ENCODE peak calls at places on chromosomes 13 and 19, in eight cellular contexts. G, R, U, H, Y, Z, T and O are unnamed samples.
A peak's percentile ranks its signal among the peaks of the same experiment; 100 is the strongest.

GRCh38 chr13:39023316-39023715 is 14.6 kb downstream of the PROSER1 start:
- DNase-seq in G (no peak), R (no peak), U (no peak), H (no peak), Y (peak; percentile 62), Z (no peak), T (no peak), O (no peak)

GRCh38 chr19:41218615-41219507 is at the start of gene AXL:
- DNase-seq in G (peak; percentile 79), R (peak; percentile 93), U (no peak), H (no peak), Y (peak; percentile 96), Z (peak; percentile 59), T (peak; percentile 45), O (peak; percentile 87)

GRCh38 chr13:110485604-110486003 is 75.9 kb downstream of the RAB20 start:
- DNase-seq in G (no peak), R (no peak), U (no peak), H (no peak), Y (no peak), Z (no peak), T (no peak), O (no peak)

GRCh38 chr13:94956407-94957110 is 244.2 kb upstream of the SOX21 start:
- DNase-seq in G (peak; percentile 16), R (no peak), U (no peak), H (no peak), Y (no peak), Z (no peak), T (no peak), O (no peak)

GRCh38 chr19:18173572-18174294 is at the start of gene IFI30:
- DNase-seq in G (peak; percentile 27), R (peak; percentile 85), U (peak; percentile 52), H (peak; percentile 84), Y (peak; percentile 57), Z (peak; percentile 85), T (no peak), O (peak; percentile 85)

GRCh38 chr13:77118134-77118533 is 91.2 kb upstream of the FBXL3 start:
- DNase-seq in G (no peak), R (no peak), U (no peak), H (no peak), Y (no peak), Z (no peak), T (no peak), O (no peak)

GRCh38 chr13:90806905-90807304 is 540.6 kb upstream of the MIR17HG start:
- DNase-seq in G (no peak), R (no peak), U (no peak), H (no peak), Y (no peak), Z (no peak), T (no peak), O (no peak)

GRCh38 chr13:43516401-43516826 is 270.4 kb downstream of the ENOX1 start:
- DNase-seq in G (no peak), R (no peak), U (no peak), H (no peak), Y (peak; percentile 74), Z (no peak), T (no peak), O (no peak)

GRCh38 chr13:60788156-60788829 is 391.3 kb downstream of the TDRD3 start:
- DNase-seq in G (no peak), R (peak; percentile 73), U (no peak), H (no peak), Y (no peak), Z (no peak), T (no peak), O (peak; percentile 45)

GRCh38 chr19:43755256-43755801 is 567 bp upstream of the SMG9 start:
- DNase-seq in G (peak; percentile 70), R (peak; percentile 86), U (peak; percentile 78), H (no peak), Y (peak; percentile 87), Z (peak; percentile 90), T (peak; percentile 71), O (peak; percentile 89)

GRCh38 chr19:732325-733069 is 18.4 kb upstream of the MISP start:
- DNase-seq in G (no peak), R (no peak), U (no peak), H (no peak), Y (no peak), Z (no peak), T (no peak), O (no peak)

GRCh38 chr19:14519860-14520407 is 1.7 kb upstream of the DNAJB1 start:
- DNase-seq in G (peak; percentile 35), R (peak; percentile 81), U (no peak), H (no peak), Y (peak; percentile 89), Z (peak; percentile 53), T (no peak), O (no peak)

GRCh38 chr19:45306522-45307027 is 16.1 kb downstream of the CKM start:
- DNase-seq in G (no peak), R (no peak), U (no peak), H (no peak), Y (no peak), Z (no peak), T (no peak), O (no peak)

GRCh38 chr13:24894972-24895300 is 131.0 kb downstream of the RNF17 start:
- DNase-seq in G (no peak), R (no peak), U (no peak), H (no peak), Y (no peak), Z (no peak), T (no peak), O (no peak)

GRCh38 chr13:41127746-41128145 is 4.9 kb downstream of the KBTBD6 start:
- DNase-seq in G (no peak), R (no peak), U (no peak), H (no peak), Y (no peak), Z (no peak), T (no peak), O (no peak)

GRCh38 chr13:70795484-70795883 is 687.2 kb upstream of the KLHL1 start:
- DNase-seq in G (no peak), R (no peak), U (no peak), H (no peak), Y (peak; percentile 30), Z (no peak), T (no peak), O (no peak)

GRCh38 chr19:33219261-33219812 is 6.3 kb downstream of the SLC7A10 start:
- DNase-seq in G (no peak), R (no peak), U (no peak), H (no peak), Y (no peak), Z (no peak), T (no peak), O (no peak)

GRCh38 chr19:56566904-56567273 is 379 bp upstream of the ZNF470 start:
- DNase-seq in G (no peak), R (peak; percentile 70), U (no peak), H (peak; percentile 13), Y (peak; percentile 71), Z (peak; percentile 67), T (peak; percentile 30), O (peak; percentile 77)

GRCh38 chr13:98141938-98142426 is 912 bp upstream of the FARP1 start:
- DNase-seq in G (peak; percentile 9), R (peak; percentile 76), U (no peak), H (no peak), Y (peak; percentile 34), Z (peak; percentile 27), T (peak; percentile 33), O (peak; percentile 46)

GRCh38 chr13:98853791-98854191 is 101.3 kb upstream of the SLC15A1 start:
- DNase-seq in G (no peak), R (no peak), U (no peak), H (peak; percentile 32), Y (peak; percentile 86), Z (no peak), T (no peak), O (no peak)